ENCODE peak calls at places on chromosomes 4 and X, in four cellular contexts. P is K562, K is GM12878, S is endothelial cell of umbilical vein. V is an unnamed sample.

GRCh38 chrX:102846544-102847236 is 90.4 kb upstream of the RAB40AL start:
- DNase-seq in P (no peak), K (no peak), S (no peak), V (peak)

GRCh38 chr4:79429113-79430034 is 21.3 kb upstream of the GK2 start:
- DNase-seq in P (no peak), K (no peak), S (no peak), V (no peak)

GRCh38 chrX:9659571-9660195 is 106.0 kb downstream of the GPR143 start:
- DNase-seq in P (no peak), K (no peak), S (no peak), V (no peak)

GRCh38 chrX:155966876-155967275 is 30.6 kb upstream of the IL9R start:
- DNase-seq in P (peak), K (peak), S (no peak), V (no peak)

GRCh38 chrX:115233497-115234219 is at the start of gene LRCH2:
- DNase-seq in P (no peak), K (no peak), S (peak), V (peak)

GRCh38 chrX:37077646-37078433 is 69.7 kb downstream of the FAM47C start:
- DNase-seq in P (no peak), K (no peak), S (no peak), V (no peak)

GRCh38 chrX:107851215-107851614 is 25.5 kb downstream of the MID2 start:
- DNase-seq in P (no peak), K (no peak), S (peak), V (no peak)

GRCh38 chr4:65241257-65241997 is 428.9 kb downstream of the EPHA5 start:
- DNase-seq in P (peak), K (no peak), S (no peak), V (no peak)

GRCh38 chr4:65071532-65071931 is 598.8 kb downstream of the EPHA5 start:
- DNase-seq in P (no peak), K (no peak), S (no peak), V (no peak)

GRCh38 chrX:117839544-117839943 is 277.1 kb downstream of the KLHL13 start:
- DNase-seq in P (peak), K (no peak), S (no peak), V (no peak)

GRCh38 chrX:129932137-129932791 is 26.3 kb downstream of the UTP14A start:
- DNase-seq in P (peak), K (peak), S (peak), V (peak)

GRCh38 chr4:16225139-16225538 is 1.1 kb downstream of the TAPT1 start:
- DNase-seq in P (no peak), K (no peak), S (peak), V (peak)

GRCh38 chr4:7777017-7777710 is 162.5 kb downstream of the AFAP1 start:
- DNase-seq in P (no peak), K (no peak), S (no peak), V (no peak)

GRCh38 chr4:125187621-125188176 is 127.1 kb upstream of the FAT4 start:
- DNase-seq in P (no peak), K (no peak), S (peak), V (peak)

GRCh38 chr4:142376204-142376603 is 469.9 kb downstream of the INPP4B start:
- DNase-seq in P (no peak), K (no peak), S (no peak), V (no peak)

GRCh38 chr4:174714393-174715211 is 114.4 kb downstream of the GLRA3 start:
- DNase-seq in P (peak), K (no peak), S (peak), V (peak)
- TF ChIP-seq FOS in P (no peak), K (no peak), S (no peak), V (no peak)

GRCh38 chr4:101157415-101158135 is 189.8 kb downstream of the PPP3CA start:
- DNase-seq in P (no peak), K (no peak), S (no peak), V (peak)
- H3K4me2 ChIP-seq in P (no peak), K (no peak), S (no peak), V (peak)

GRCh38 chr4:179695175-179695574 is 2252.9 kb upstream of the AGA start:
- DNase-seq in P (no peak), K (no peak), S (no peak), V (peak)

GRCh38 chr4:179698321-179698720 is 2256.1 kb upstream of the AGA start:
- DNase-seq in P (no peak), K (no peak), S (no peak), V (no peak)
- TF ChIP-seq FOS in P (no peak), K (no peak), S (no peak), V (no peak)

GRCh38 chrX:140249122-140249521 is 255.7 kb downstream of the SOX3 start:
- DNase-seq in P (no peak), K (no peak), S (no peak), V (no peak)
- H3K4me2 ChIP-seq in P (no peak), K (no peak), S (no peak), V (no peak)

GRCh38 chr4:74932010-74932409 is 906 bp upstream of the PARM1 start:
- DNase-seq in P (no peak), K (no peak), S (no peak), V (no peak)

GRCh38 chr4:74931386-74931785 is 1.5 kb upstream of the PARM1 start:
- DNase-seq in P (no peak), K (no peak), S (no peak), V (no peak)

GRCh38 chr4:74934016-74934821 is 1.3 kb downstream of the PARM1 start:
- DNase-seq in P (no peak), K (no peak), S (peak), V (peak)

GRCh38 chr4:74933562-74934015 is 673 bp downstream of the PARM1 start:
- DNase-seq in P (no peak), K (no peak), S (peak), V (no peak)

DNA sequence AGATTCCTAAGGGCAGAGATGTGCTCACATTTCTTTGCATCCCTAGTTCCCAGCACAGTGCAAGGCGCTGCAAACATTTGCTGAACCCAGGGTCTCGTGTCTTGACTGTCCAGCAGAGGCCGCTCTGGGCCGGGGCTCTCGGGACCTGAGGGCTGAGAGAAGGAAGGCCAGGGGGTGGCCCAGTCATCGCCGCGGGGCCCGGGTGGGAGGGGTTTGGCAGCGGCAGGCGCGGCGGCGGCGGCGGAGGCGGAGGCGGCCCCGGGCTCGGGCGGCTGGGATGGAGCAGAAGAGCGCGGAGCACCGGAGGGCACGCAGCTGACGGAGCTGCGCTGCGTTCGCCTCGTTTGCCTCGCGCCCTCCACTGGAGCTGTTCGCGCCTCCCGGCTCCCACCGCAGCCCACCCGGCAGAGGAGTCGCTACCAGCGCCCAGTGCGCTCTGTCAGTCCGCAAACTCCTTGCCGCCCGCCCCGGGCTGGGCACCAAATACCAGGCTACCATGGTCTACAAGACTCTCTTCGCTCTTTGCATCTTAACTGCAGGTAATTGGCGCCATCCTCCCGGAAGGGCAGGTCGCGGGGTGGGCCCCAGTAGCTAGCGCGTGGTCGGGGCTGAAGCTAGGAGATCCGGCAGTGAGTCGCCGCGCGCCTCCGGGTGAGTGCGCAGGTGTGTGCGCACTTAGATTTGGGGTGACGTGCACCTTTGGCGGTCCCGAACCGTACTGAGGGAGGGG is at the start of gene PARM1:
- DNase-seq in P (peak), K (no peak), S (peak), V (peak)
- TF ChIP-seq FOS in P (no peak), K (no peak), S (no peak), V (no peak)

DNA sequence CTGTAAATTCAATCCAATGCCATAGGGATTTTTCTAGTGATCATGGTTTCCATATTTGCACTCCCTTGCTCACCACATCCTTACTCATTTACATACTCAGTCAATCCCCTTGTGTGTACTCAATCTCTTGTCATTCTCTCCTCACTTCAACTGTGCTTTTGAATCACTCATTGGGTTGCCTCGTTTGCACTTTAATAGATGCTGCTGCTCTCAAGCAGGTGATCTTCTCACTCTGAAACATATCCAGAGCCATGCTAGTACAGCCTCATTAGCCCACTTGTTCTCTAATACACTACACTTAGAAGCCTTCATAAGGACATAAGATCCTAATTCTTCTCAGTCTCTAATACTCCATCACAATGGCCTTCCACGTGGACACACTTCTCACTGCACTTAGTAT is 507.9 kb downstream of the TECRL start:
- DNase-seq in P (no peak), K (no peak), S (no peak), V (no peak)
- H3K4me2 ChIP-seq in P (no peak), K (no peak), S (no peak), V (no peak)

DNA sequence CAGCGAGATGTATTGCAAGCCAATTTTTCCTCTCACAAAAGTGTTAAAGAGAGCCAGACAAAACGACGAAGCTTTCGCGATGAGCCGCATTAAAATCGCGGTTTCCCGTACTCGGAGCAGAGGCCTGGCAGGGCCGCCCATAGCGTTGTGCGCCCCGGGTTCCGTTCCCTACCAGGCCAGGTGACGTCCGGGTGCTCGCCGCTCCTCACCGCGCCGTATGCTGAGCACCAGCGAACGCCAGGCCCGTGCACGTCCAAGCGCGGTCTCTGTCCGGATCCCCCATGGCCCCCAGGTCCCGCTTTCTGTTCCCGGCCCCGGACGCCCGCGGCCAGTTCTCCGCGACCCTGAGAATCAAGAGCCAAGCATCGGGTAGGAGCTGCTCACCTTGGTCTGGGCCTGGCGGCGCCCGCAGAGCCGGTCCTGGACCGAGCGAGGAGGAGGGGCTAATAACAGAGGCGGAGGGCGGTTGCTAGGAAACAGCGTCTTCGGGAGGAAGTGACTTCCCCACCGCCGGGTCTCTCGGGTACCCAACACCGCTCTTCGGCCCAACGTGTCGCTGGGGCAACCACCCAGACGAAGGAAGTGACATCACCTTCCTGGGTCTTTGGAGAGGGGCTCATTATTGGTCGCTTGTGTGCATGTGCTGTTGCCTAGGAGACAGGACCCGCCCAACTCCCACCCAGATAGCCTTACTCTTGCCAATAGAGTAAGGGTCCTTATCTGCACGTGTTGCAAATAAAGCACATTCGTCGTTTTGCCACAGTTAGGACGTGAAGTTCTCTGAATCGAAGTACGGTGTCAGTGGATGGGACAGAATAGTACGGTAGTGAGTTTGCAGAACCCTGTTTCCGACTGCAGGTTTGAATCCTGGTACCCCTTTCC is at the start of gene MAP9:
- DNase-seq in P (no peak), K (peak), S (peak), V (peak)
- TF ChIP-seq FOS in P (no peak), K (no peak), S (no peak), V (no peak)

V was measured in IMR-90.